ENCODE peak calls at places on chromosomes 13 and 19, in six cellular contexts. T is body of pancreas; L is esophagus muscularis mucosa; N is heart right ventricle; H is stomach; U is CD8-positive, alpha-beta memory T cell. I is an unnamed sample.

GRCh38 chr19:47110521-47111080 is 3.0 kb downstream of the ZC3H4 start:
- DNase-seq in U (no peak), T (no peak), N (no peak), H (no peak), L (no peak), I (no peak)

GRCh38 chr19:48683349-48683748 is 10.5 kb upstream of the NTN5 start:
- DNase-seq in N (peak; percentile 62), T (peak; percentile 25), L (no peak), U (no peak), H (no peak), I (peak; percentile 54)

GRCh38 chr13:43764349-43764748 is 22.4 kb downstream of the ENOX1 start:
- DNase-seq in N (no peak), L (no peak), H (no peak), U (no peak), T (no peak), I (no peak)

GRCh38 chr13:53822136-53822535 is 793.5 kb downstream of the OLFM4 start:
- DNase-seq in L (no peak), N (no peak), U (no peak), H (no peak), T (no peak), I (no peak)

GRCh38 chr19:18119243-18120105 is 21.9 kb downstream of the MAST3 start:
- DNase-seq in H (no peak), U (peak; percentile 36), L (no peak), N (no peak), T (no peak), I (no peak)

GRCh38 chr19:43527860-43528622 is 1.0 kb upstream of the ETHE1 start:
- DNase-seq in L (no peak), N (no peak), T (peak; percentile 28), U (no peak), H (no peak), I (no peak)

GRCh38 chr13:97434417-97435296 is 688 bp downstream of the RAP2A start:
- DNase-seq in H (peak; percentile 37), N (peak; percentile 40), L (peak; percentile 92), U (peak; percentile 36), T (peak; percentile 32), I (peak; percentile 14)

GRCh38 chr19:2492870-2493269 is 16.9 kb downstream of the GADD45B start:
- DNase-seq in T (no peak), N (no peak), L (no peak), U (no peak), H (no peak), I (no peak)

GRCh38 chr13:50340566-50341287 is 325.5 kb downstream of the KCNRG start:
- DNase-seq in N (peak; percentile 18), U (no peak), L (no peak), T (no peak), H (no peak), I (peak; percentile 29)

GRCh38 chr13:44259045-44260042 is 114.3 kb upstream of the SERP2 start:
- DNase-seq in U (peak; percentile 19), H (peak; percentile 41), T (peak; percentile 68), N (no peak), L (no peak), I (peak; percentile 56)

GRCh38 chr19:49338023-49338677 is 2.9 kb downstream of the CD37 start:
- DNase-seq in U (no peak), L (peak; percentile 86), N (no peak), T (no peak), H (no peak), I (no peak)

GRCh38 chr19:6412111-6412999 is 12.3 kb downstream of the KHSRP start:
- DNase-seq in U (peak; percentile 18), N (no peak), H (peak; percentile 61), L (no peak), T (peak; percentile 39), I (no peak)

GRCh38 chr13:48542581-48543341 is 9.9 kb upstream of the RCBTB2 start:
- DNase-seq in U (no peak), L (no peak), T (peak; percentile 60), N (peak; percentile 47), H (peak; percentile 58), I (peak; percentile 77)

GRCh38 chr19:34241513-34242337 is 12.6 kb upstream of the GARRE1 start:
- DNase-seq in T (peak; percentile 65), H (peak; percentile 64), N (no peak), U (no peak), L (no peak), I (no peak)

GRCh38 chr19:31451686-31452325 is 102.6 kb upstream of the TSHZ3 start:
- DNase-seq in U (no peak), T (no peak), L (no peak), N (no peak), H (no peak), I (no peak)

GRCh38 chr19:47377208-47377701 is 28.1 kb downstream of the DHX34 start:
- DNase-seq in U (no peak), H (no peak), N (peak; percentile 80), L (no peak), T (peak; percentile 35), I (no peak)

GRCh38 chr19:54434112-54434861 is 14.7 kb upstream of the LENG8 start:
- DNase-seq in U (no peak), T (no peak), L (no peak), H (no peak), N (no peak), I (no peak)

GRCh38 chr19:46299695-46300094 is 2.9 kb downstream of the HIF3A start:
- DNase-seq in U (no peak), L (no peak), H (no peak), T (no peak), N (no peak), I (no peak)

GRCh38 chr19:51157265-51157664 is 15.2 kb downstream of the SIGLEC7 start:
- DNase-seq in L (no peak), H (no peak), U (no peak), N (no peak), T (no peak), I (no peak)

GRCh38 chr19:17333611-17334413 is 843 bp downstream of the ANO8 start:
- DNase-seq in H (peak; percentile 64), N (no peak), T (peak; percentile 55), L (no peak), U (peak; percentile 42), I (no peak)

GRCh38 chr13:59745395-59745788 is 418.3 kb downstream of the DIAPH3 start:
- DNase-seq in T (no peak), L (no peak), N (no peak), H (no peak), U (no peak), I (no peak)

DNA sequence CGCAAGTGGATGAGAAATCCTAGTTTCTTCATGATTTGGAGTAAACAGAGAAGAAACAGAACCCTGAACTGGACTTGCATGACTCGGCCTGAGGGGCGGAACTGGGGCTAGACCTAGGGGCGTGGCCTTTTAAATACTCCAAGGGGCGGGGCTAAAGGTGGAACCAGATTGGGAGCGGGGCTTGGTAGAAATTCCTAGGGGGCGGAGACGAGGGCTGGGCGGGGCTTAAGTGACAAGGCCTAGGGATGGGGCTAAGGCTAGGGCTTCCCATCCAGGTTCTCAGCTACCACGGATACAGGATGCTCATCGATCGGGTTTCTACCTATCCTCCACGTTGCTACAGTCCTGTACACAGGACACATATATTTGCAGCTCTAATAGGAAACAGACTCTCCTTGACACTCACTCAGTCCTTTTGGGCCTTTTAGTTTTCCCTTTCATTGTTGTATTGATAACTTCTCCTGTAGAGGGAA is 372 bp upstream of the ZNF699 start:
- DNase-seq in L (peak; percentile 97), H (peak; percentile 85), U (peak; percentile 81), N (peak; percentile 90), T (peak; percentile 87), I (no peak)
- H3K27ac ChIP-seq in L (peak overlapping the region; percentile 93), H (peak overlapping the region; percentile 96), U (peak overlapping the region; percentile 90), N (peak overlapping the region; percentile 95), T (peak overlapping the region; percentile 85), I (peak overlapping the region; percentile 86)

DNA sequence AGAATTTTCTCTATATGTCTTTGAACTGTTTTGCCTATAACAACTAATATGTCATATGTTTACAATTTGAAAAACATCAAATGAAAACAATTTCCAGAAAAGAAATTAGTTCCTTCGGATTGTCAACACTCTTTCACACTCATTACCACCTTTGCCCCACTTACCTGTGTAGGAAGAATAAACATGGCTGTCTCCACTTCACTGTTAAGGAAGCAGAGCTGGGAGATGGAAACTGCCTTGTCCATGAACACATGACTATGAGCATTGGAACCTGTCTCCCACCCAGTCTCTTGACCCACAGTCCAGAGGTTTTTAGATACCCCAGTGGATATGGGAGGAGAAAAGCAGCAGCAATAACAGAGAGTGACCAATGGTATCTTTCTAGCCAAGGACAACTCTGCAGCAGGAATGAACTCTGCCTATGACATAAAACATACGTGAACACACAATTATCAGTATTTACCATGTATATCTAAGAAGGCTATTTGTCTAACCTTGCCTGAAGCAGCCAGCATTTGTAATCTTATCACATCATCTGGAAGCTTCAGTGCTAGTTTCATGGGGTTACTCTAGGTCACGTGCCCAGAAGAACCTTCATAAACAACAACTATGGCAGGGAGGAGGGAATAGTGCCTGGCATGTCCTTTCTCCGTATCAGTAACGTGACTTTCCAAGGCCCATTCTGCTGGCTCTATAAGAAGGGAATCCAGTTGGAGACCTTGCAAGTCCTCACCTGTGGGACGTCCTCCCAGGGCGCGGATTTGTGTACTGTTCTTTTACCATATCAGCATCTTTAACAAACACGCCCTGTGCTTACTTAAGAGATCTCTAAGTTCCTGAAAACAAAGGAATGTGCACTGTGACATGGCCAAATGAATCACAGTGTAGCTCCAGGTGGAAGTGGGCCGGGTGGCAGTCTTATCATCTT is 221.7 kb upstream of the UBL3 start:
- DNase-seq in N (no peak), L (no peak), T (peak; percentile 97), H (peak; percentile 92), U (no peak), I (no peak)
- H3K27ac ChIP-seq in N (no peak overlapping the region), L (no peak overlapping the region), T (peak overlapping the region; percentile 83), H (peak overlapping the region; percentile 78), U (no peak overlapping the region), I (no peak overlapping the region)

DNA sequence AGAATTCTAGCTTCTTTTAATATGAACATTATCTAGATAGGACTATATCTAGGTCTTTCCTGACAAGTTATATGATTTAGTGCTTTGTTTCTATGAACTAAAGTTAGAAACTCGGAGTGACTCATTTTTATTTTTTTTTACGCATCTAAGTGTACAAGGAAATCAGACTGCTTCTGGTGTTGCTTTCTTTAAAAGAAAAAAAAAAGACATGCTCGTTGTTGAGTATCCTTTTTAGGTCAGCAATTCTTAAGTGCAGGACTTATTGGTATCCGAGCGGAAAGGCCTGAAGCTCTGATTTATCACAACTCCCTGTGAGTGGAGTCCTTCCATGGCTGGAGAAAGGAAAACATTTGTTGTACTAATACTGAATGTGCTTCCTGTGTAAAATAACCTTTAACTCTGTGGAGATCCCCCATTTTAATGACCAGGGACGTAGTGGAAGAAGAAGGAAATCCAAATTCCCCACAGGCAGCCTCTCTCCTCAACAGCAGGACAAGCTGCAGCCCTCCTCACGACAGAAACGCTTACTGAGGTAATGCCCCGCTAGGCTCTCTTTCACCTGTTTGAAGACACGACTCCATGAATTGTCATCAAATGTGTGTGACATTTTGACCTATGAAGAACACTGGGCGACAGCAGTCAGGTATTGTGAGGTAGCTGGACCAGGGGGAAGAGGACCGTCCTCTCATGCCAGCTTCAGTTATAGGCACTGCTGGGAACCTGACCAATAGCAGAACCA is 17.9 kb upstream of the POMP start:
- DNase-seq in N (no peak), U (no peak), L (no peak), T (no peak), H (no peak), I (no peak)
- H3K27ac ChIP-seq in N (peak overlapping the region; percentile 81), U (no peak overlapping the region), L (peak overlapping the region; percentile 5), T (no peak overlapping the region), H (no peak overlapping the region), I (peak overlapping the region; percentile 70)

DNA sequence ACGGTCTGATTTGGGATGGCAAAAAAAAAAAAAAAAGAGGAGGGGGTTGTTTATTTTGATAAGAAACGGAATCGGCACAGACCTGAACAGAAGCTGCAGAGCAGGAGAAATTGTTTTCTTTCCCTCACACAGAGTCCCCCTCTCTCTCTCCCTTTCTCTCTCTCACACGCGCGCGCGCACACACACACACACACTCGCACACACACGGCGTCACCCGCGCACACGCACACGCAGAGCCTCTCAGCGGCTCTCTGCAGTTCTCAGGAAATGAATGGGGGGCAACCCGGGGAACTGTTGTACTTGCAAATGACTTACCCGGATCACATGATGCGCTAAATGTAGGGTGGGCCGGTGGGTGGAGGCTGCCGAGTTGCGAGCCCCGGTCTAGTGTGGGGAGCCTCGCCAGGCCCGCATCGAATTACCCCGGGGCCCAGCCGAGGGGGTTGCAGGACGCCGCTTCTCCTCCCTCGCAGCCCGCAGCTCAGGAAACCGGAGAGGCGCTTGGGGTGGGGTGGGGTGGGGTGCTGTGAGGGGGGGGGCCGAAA is 475 bp downstream of the KLF12 start:
- DNase-seq in L (peak; percentile 96), N (peak; percentile 84), H (peak; percentile 73), U (peak; percentile 88), T (peak; percentile 79), I (peak; percentile 63)
- H3K27ac ChIP-seq in L (peak overlapping the region; percentile 96), N (peak overlapping the region; percentile 98), H (peak overlapping the region; percentile 96), U (peak overlapping the region; percentile 91), T (peak overlapping the region; percentile 91), I (peak overlapping the region; percentile 96)